ENCODE peak calls at places on chromosomes 16 and 17, in nine cellular contexts. W is DMS53; P is stimulated activated CD4-positive, alpha-beta T cell treated with anti-CD3 and anti-CD28 coated beads, Interleukin-4, amount 100 ng/mL, for 4 hours; H is EL; J is EH; C is A673; U is T-cell; V is C1 segment of cervical spinal cord; B is GM06990. R is an unnamed sample.

GRCh38 chr17:8441690-8442089 is 6.0 kb downstream of the NDEL1 start:
- DNase-seq in C (peak), P (no peak), B (no peak), U (no peak), V (no peak), H (no peak), W (no peak), J (no peak), R (no peak)

GRCh38 chr17:47630614-47631013 is 19.1 kb upstream of the KPNB1 start:
- DNase-seq in H (no peak), W (no peak), J (no peak), V (no peak), C (no peak), B (no peak), P (no peak), U (no peak), R (no peak)

GRCh38 chr16:74608944-74609343 is 2.0 kb upstream of the GLG1 start:
- DNase-seq in H (no peak), J (peak), P (no peak), W (no peak), U (peak), C (peak), V (no peak), B (no peak), R (no peak)

GRCh38 chr16:31484491-31485171 is 1.7 kb downstream of the SLC5A2 start:
- DNase-seq in W (no peak), V (no peak), U (no peak), C (no peak), B (no peak), H (no peak), P (no peak), J (peak), R (no peak)

GRCh38 chr17:82536220-82537201 is 17.0 kb downstream of the FOXK2 start:
- DNase-seq in U (no peak), W (no peak), J (peak), V (no peak), P (no peak), C (peak), H (peak), B (no peak), R (no peak)

GRCh38 chr16:13756411-13756810 is 163.5 kb upstream of the ERCC4 start:
- DNase-seq in U (no peak), C (no peak), B (no peak), W (no peak), P (no peak), J (no peak), V (no peak), H (no peak), R (no peak)

GRCh38 chr16:85296859-85297698 is 184.8 kb upstream of the CIBAR2 start:
- DNase-seq in J (peak), W (peak), P (peak), C (peak), B (no peak), H (peak), U (peak), V (peak), R (peak)

GRCh38 chr17:76617838-76618237 is 25.7 kb downstream of the ST6GALNAC1 start:
- DNase-seq in H (no peak), B (no peak), C (no peak), W (no peak), U (no peak), P (no peak), J (no peak), V (no peak), R (no peak)

GRCh38 chr16:85750827-85751641 is at the start of gene C16orf74:
- DNase-seq in P (peak), V (no peak), J (peak), B (peak), C (peak), H (peak), W (peak), U (no peak), R (peak)

GRCh38 chr16:3025032-3026002 is 1.5 kb downstream of the THOC6 start:
- DNase-seq in V (no peak), C (no peak), H (no peak), P (no peak), B (no peak), J (no peak), U (no peak), W (no peak), R (no peak)

GRCh38 chr16:70579648-70580630 is 56.3 kb downstream of the SF3B3 start:
- DNase-seq in P (no peak), V (no peak), J (no peak), C (no peak), B (no peak), H (no peak), W (peak), U (no peak), R (no peak)

GRCh38 chr16:72723781-72724180 is 324.1 kb downstream of the ZFHX3 start:
- DNase-seq in P (no peak), H (peak), J (peak), B (no peak), W (no peak), C (no peak), V (no peak), U (no peak), R (no peak)

GRCh38 chr17:75270218-75270965 is 639 bp downstream of the MIF4GD start:
- DNase-seq in U (peak), J (peak), C (peak), W (peak), V (peak), H (peak), P (peak), B (peak), R (peak)

GRCh38 chr16:17173134-17173729 is 297.5 kb downstream of the XYLT1 start:
- DNase-seq in W (no peak), H (peak), J (peak), C (no peak), U (no peak), P (no peak), V (peak), B (no peak), R (no peak)

GRCh38 chr17:34584805-34585416 is 5.5 kb downstream of the TMEM132E start:
- DNase-seq in U (no peak), P (no peak), B (no peak), V (no peak), C (peak), W (peak), H (peak), J (peak), R (peak)

GRCh38 chr17:45132569-45133463 is 501 bp upstream of the PLCD3 start:
- DNase-seq in C (peak), V (peak), U (peak), H (peak), J (peak), B (peak), P (peak), W (peak), R (peak)

GRCh38 chr16:24539850-24540484 is 601 bp downstream of the RBBP6 start:
- DNase-seq in W (peak), H (no peak), V (no peak), C (peak), P (peak), B (no peak), J (peak), U (no peak), R (peak)

GRCh38 chr17:29617481-29618271 is 5.0 kb downstream of the CORO6 start:
- DNase-seq in C (no peak), J (peak), U (peak), P (peak), W (peak), B (peak), V (peak), H (peak), R (peak)

GRCh38 chr17:65737451-65737850 is 176.0 kb upstream of the AXIN2 start:
- DNase-seq in H (no peak), U (no peak), B (no peak), J (no peak), P (no peak), W (no peak), C (no peak), V (no peak), R (no peak)

GRCh38 chr16:62549875-62550274 is 513.6 kb upstream of the CDH8 start:
- DNase-seq in W (no peak), H (no peak), V (no peak), P (no peak), B (no peak), U (no peak), J (no peak), C (no peak), R (no peak)

GRCh38 chr16:4945560-4946502 is 8.9 kb upstream of the PPL start:
- DNase-seq in U (no peak), B (no peak), H (peak), C (peak), J (peak), V (no peak), W (peak), P (no peak), R (peak)

GRCh38 chr17:2926019-2926650 is 129.9 kb downstream of the RAP1GAP2 start:
- DNase-seq in B (peak), H (peak), U (no peak), V (no peak), W (no peak), J (peak), P (no peak), C (no peak), R (no peak)

GRCh38 chr16:83898463-83899271 is at the start of gene MLYCD:
- DNase-seq in V (peak), W (peak), H (peak), U (peak), J (peak), B (peak), P (peak), C (peak), R (peak)

GRCh38 chr17:60653569-60653968 is 24.1 kb upstream of the BCAS3 start:
- DNase-seq in V (no peak), H (no peak), C (no peak), U (no peak), W (no peak), P (no peak), B (no peak), J (no peak), R (no peak)

GRCh38 chr17:28267720-28268609 is 51.0 kb upstream of the TMEM97 start:
- DNase-seq in H (no peak), V (no peak), P (no peak), J (no peak), U (no peak), B (no peak), W (no peak), C (no peak), R (no peak)

GRCh38 chr17:27906238-27906603 is 13.1 kb upstream of the LYRM9 start:
- DNase-seq in V (no peak), U (no peak), P (no peak), H (no peak), J (no peak), W (no peak), C (no peak), B (no peak), R (peak)

GRCh38 chr17:60610481-60610880 is 10.5 kb downstream of the PPM1D start:
- DNase-seq in U (no peak), P (no peak), V (no peak), C (peak), H (no peak), W (peak), B (no peak), J (peak), R (peak)

GRCh38 chr16:89013111-89013510 is 36.1 kb upstream of the CBFA2T3 start:
- DNase-seq in H (no peak), B (no peak), C (no peak), W (no peak), U (no peak), P (no peak), J (no peak), V (no peak), R (no peak)

GRCh38 chr16:51453296-51453695 is 302.2 kb upstream of the SALL1 start:
- DNase-seq in U (no peak), W (no peak), J (no peak), V (no peak), P (no peak), H (no peak), B (no peak), C (no peak), R (no peak)

GRCh38 chr16:89002851-89003830 is 26.1 kb upstream of the CBFA2T3 start:
- DNase-seq in U (no peak), B (no peak), P (no peak), W (peak), C (peak), J (no peak), H (no peak), V (no peak), R (no peak)

GRCh38 chr17:80605326-80606066 is 60.9 kb downstream of the RPTOR start:
- DNase-seq in C (no peak), U (no peak), W (peak), H (no peak), J (no peak), V (no peak), B (peak), P (peak), R (no peak)

GRCh38 chr17:14304876-14305636 is 4.2 kb downstream of the HS3ST3B1 start:
- DNase-seq in P (no peak), W (no peak), H (peak), C (no peak), V (no peak), B (no peak), J (no peak), U (no peak), R (peak)

GRCh38 chr17:39643271-39643670 is 6.3 kb downstream of the STARD3 start:
- DNase-seq in H (peak), U (no peak), V (no peak), J (peak), P (no peak), W (no peak), C (no peak), B (no peak), R (no peak)

GRCh38 chr17:19433727-19434340 is 22.8 kb downstream of the RNF112 start:
- DNase-seq in H (no peak), B (no peak), V (no peak), U (no peak), C (no peak), W (no peak), P (no peak), J (no peak), R (no peak)

GRCh38 chr17:980406-981291 is 1.1 kb upstream of the NXN start:
- DNase-seq in H (peak), B (peak), W (peak), U (peak), J (peak), P (peak), C (peak), V (peak), R (peak)

R was measured in NCI-H69.